ENCODE peak calls at places on chromosomes 5 and 9, in six cellular contexts. F is fibroblast of lung, B is esophagus squamous epithelium, N is body of pancreas, C is right atrium auricular region, Y is heart left ventricle. G is an unnamed sample.

GRCh38 chr5:76082790-76083554 is at the start of gene SV2C:
- DNase-seq in F (peak; percentile 32), B (no peak), N (no peak), C (no peak), Y (no peak), G (no peak)

GRCh38 chr9:120366646-120367019 is 213.3 kb downstream of the CDK5RAP2 start:
- DNase-seq in F (peak; percentile 96), B (no peak), N (peak; percentile 31), C (no peak), Y (no peak), G (no peak)

GRCh38 chr9:22211588-22212360 is 202.7 kb upstream of the CDKN2B start:
- DNase-seq in F (peak; percentile 97), B (no peak), N (no peak), C (no peak), Y (no peak), G (no peak)

GRCh38 chr9:109166771-109167601 is at the start of gene FRRS1L:
- DNase-seq in F (peak; percentile 10), B (no peak), N (no peak), C (no peak), Y (no peak), G (no peak)

GRCh38 chr5:90747175-90747574 is 188.6 kb downstream of the ADGRV1 start:
- DNase-seq in F (peak; percentile 68), B (no peak), N (no peak), C (no peak), Y (no peak), G (no peak)

GRCh38 chr9:89710689-89711088 is 105.9 kb downstream of the GADD45G start:
- DNase-seq in F (peak; percentile 12), B (no peak), N (no peak), C (no peak), Y (no peak), G (no peak)

GRCh38 chr9:7237473-7238243 is 479.9 kb downstream of the KDM4C start:
- DNase-seq in F (peak; percentile 76), B (no peak), N (no peak), C (no peak), Y (no peak), G (no peak)

GRCh38 chr5:138438724-138439536 is at the start of gene REEP2:
- DNase-seq in F (peak; percentile 57), B (no peak), N (no peak), C (no peak), Y (no peak), G (no peak)

GRCh38 chr9:18466101-18466500 is 7.9 kb upstream of the ADAMTSL1 start:
- DNase-seq in F (no peak), B (no peak), N (no peak), C (no peak), Y (no peak), G (no peak)

GRCh38 chr9:38713426-38713825 is 6.5 kb downstream of the FAM240B start:
- DNase-seq in F (peak; percentile 72), B (no peak), N (no peak), C (no peak), Y (no peak), G (no peak)

GRCh38 chr9:79731483-79731882 is 159.7 kb downstream of the TLE4 start:
- DNase-seq in F (no peak), B (no peak), N (no peak), C (no peak), Y (no peak), G (no peak)

GRCh38 chr9:116674210-116674980 is 12.7 kb upstream of the TRIM32 start:
- DNase-seq in F (no peak), B (no peak), N (no peak), C (no peak), Y (no peak), G (no peak)

GRCh38 chr5:28468121-28468520 is 1429.7 kb upstream of the CDH9 start:
- DNase-seq in F (no peak), B (no peak), N (no peak), C (no peak), Y (no peak), G (no peak)

GRCh38 chr5:151825445-151825844 is 53.7 kb downstream of the G3BP1 start:
- DNase-seq in F (peak; percentile 53), B (no peak), N (peak; percentile 46), C (peak; percentile 66), Y (peak; percentile 72), G (no peak)

GRCh38 chr5:14131855-14132503 is 11.2 kb upstream of the TRIO start:
- DNase-seq in F (no peak), B (no peak), N (no peak), C (no peak), Y (no peak), G (no peak)

GRCh38 chr5:124824637-124825158 is 78.3 kb upstream of the ZNF608 start:
- DNase-seq in F (peak; percentile 89), B (no peak), N (no peak), C (no peak), Y (no peak), G (peak; percentile 37)

GRCh38 chr5:96288845-96289185 is 144.2 kb downstream of the PCSK1 start:
- DNase-seq in F (peak; percentile 19), B (no peak), N (no peak), C (no peak), Y (no peak), G (no peak)

GRCh38 chr9:33415152-33416038 is 13.0 kb upstream of the AQP7 start:
- DNase-seq in F (peak; percentile 11), B (no peak), N (peak; percentile 90), C (peak; percentile 69), Y (peak; percentile 65), G (peak; percentile 60)

GRCh38 chr5:108615216-108615615 is 132.5 kb upstream of the FER start:
- DNase-seq in F (peak; percentile 20), B (no peak), N (no peak), C (no peak), Y (no peak), G (no peak)

GRCh38 chr5:110040178-110040577 is 350.5 kb downstream of the MAN2A1 start:
- DNase-seq in F (no peak), B (no peak), N (no peak), C (no peak), Y (no peak), G (no peak)

GRCh38 chr5:39253211-39253610 is 33.8 kb upstream of the FYB1 start:
- DNase-seq in F (peak; percentile 15), B (no peak), N (no peak), C (no peak), Y (no peak), G (no peak)

GRCh38 chr5:78701795-78702406 is 53.3 kb upstream of the LHFPL2 start:
- DNase-seq in F (no peak), B (no peak), N (no peak), C (no peak), Y (no peak), G (no peak)

GRCh38 chr9:128323192-128323730 is 622 bp downstream of the COQ4 start:
- DNase-seq in F (peak; percentile 44), B (no peak), N (no peak), C (no peak), Y (no peak), G (no peak)

GRCh38 chr5:163531272-163531671 is 25.9 kb downstream of the MAT2B start:
- DNase-seq in F (no peak), B (no peak), N (no peak), C (no peak), Y (no peak), G (no peak)

GRCh38 chr5:181246276-181247050 is 2.8 kb upstream of the RACK1 start:
- DNase-seq in F (peak; percentile 82), B (no peak), N (peak; percentile 92), C (peak; percentile 94), Y (peak; percentile 92), G (peak; percentile 84)

GRCh38 chr5:77358566-77359205 is 133.4 kb downstream of the WDR41 start:
- DNase-seq in F (peak; percentile 54), B (no peak), N (no peak), C (no peak), Y (no peak), G (no peak)

GRCh38 chr5:120538149-120538548 is 74.0 kb downstream of the PRR16 start:
- DNase-seq in F (peak; percentile 84), B (no peak), N (no peak), C (no peak), Y (no peak), G (no peak)

GRCh38 chr5:151070449-151070848 is 10.4 kb downstream of the TNIP1 start:
- DNase-seq in F (no peak), B (no peak), N (no peak), C (no peak), Y (no peak), G (no peak)

GRCh38 chr9:120942186-120943001 is 15.8 kb upstream of the TRAF1 start:
- DNase-seq in F (no peak), B (no peak), N (no peak), C (no peak), Y (no peak), G (peak; percentile 50)

GRCh38 chr5:53123702-53124101 is 14.1 kb upstream of the MOCS2 start:
- DNase-seq in F (no peak), B (no peak), N (no peak), C (no peak), Y (no peak), G (no peak)

GRCh38 chr5:143037708-143038107 is 267.5 kb downstream of the ARHGAP26 start:
- DNase-seq in F (no peak), B (no peak), N (no peak), C (no peak), Y (no peak), G (no peak)
- H3K27ac ChIP-seq in F (no peak overlapping the region), B (no peak overlapping the region), N (no peak overlapping the region), C (no peak overlapping the region), Y (peak overlapping the region; percentile 24), G (no peak overlapping the region)

DNA sequence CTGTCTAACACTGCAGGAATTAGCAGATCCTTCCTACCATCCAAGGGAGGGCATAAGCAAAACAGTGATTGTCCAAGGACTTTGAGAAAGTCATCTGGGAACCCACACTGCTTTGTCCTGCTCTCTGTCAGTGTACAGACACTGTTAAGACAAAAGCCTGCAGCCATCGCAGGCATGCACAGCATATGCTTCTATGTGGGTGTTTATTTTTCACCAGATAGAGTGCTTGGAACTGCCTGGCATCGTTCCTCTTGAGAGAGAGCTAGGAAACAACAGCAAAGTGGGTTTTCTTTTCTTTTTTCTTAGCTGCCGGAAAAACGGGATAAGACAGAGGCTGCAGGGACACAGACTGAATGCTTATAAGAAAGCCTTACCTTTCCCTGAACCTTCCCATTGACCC is 212.3 kb downstream of the ICE1 start:
- DNase-seq in F (no peak), B (no peak), N (no peak), C (no peak), Y (no peak), G (no peak)
- H3K27ac ChIP-seq in F (no peak overlapping the region), B (no peak overlapping the region), N (no peak overlapping the region), C (no peak overlapping the region), Y (no peak overlapping the region), G (no peak overlapping the region)

GRCh38 chr5:112776301-112776856 is 38.7 kb downstream of the APC start:
- DNase-seq in F (peak; percentile 86), B (no peak), N (no peak), C (no peak), Y (no peak), G (no peak)
- H3K27ac ChIP-seq in F (peak overlapping the region; percentile 38), B (no peak overlapping the region), N (no peak overlapping the region), C (no peak overlapping the region), Y (no peak overlapping the region), G (no peak overlapping the region)

DNA sequence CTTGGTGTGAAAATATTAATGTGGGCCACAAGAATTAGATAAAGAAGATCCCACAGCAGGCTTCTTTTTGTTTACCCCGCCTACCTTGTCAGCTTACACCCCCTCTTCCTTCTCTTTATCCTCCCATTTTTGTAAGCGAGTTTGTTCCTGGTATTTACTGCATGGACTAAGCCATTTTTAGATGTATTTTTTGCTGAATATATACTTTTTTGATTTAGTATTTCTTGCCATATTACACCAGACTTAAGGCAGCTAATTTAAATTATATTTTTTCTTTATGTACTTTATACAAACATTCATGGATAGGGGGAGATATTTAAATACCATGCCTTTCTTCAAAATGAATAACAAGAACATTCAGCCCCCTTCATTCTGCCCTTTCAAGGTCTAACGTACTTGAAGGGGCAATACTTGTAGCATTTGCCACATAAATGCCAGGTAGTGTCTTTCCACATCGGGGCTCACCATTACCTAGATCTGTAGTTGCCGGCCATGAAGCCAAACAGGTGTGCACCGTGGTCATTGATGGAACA is 193.2 kb downstream of the CD180 start:
- DNase-seq in F (peak; percentile 50), B (no peak), N (no peak), C (no peak), Y (no peak), G (no peak)
- H3K27ac ChIP-seq in F (no peak overlapping the region), B (peak overlapping the region; percentile 92), N (peak overlapping the region; percentile 92), C (peak overlapping the region; percentile 89), Y (peak overlapping the region; percentile 90), G (peak overlapping the region; percentile 94)